ENCODE peak calls at places on chromosomes 2 and 18, in four cellular contexts. One of them, this sample, is unnamed.

GRCh38 chr18:54163458-54163857 is 61.0 kb downstream of the MBD2 start:
- DNase-seq in K562: no peak
- DNase-seq in A549: no peak
- DNase-seq in H1: no peak
- DNase-seq in this sample: no peak

GRCh38 chr18:63869851-63870250 is 17.7 kb upstream of the SERPINB2 start:
- DNase-seq in A549: no peak
- DNase-seq in H1: no peak
- DNase-seq in K562: no peak
- DNase-seq in this sample: no peak

GRCh38 chr2:136214284-136214683 is 96.3 kb upstream of the CXCR4 start:
- DNase-seq in A549: no peak
- DNase-seq in H1: no peak
- DNase-seq in K562: no peak
- DNase-seq in this sample: peak

GRCh38 chr2:56522605-56523089 is 338.9 kb downstream of the CCDC85A start:
- DNase-seq in H1: no peak
- DNase-seq in K562: no peak
- DNase-seq in A549: peak
- DNase-seq in this sample: no peak

GRCh38 chr18:56532176-56532840 is 106.1 kb downstream of the TXNL1 start:
- DNase-seq in H1: no peak
- DNase-seq in K562: no peak
- DNase-seq in A549: no peak
- DNase-seq in this sample: no peak

GRCh38 chr2:213722564-213722963 is 438.3 kb downstream of the SPAG16 start:
- DNase-seq in A549: no peak
- DNase-seq in K562: no peak
- DNase-seq in H1: no peak
- DNase-seq in this sample: no peak

GRCh38 chr2:163369111-163369510 is 366.7 kb downstream of the FIGN start:
- DNase-seq in H1: no peak
- DNase-seq in A549: no peak
- DNase-seq in K562: no peak
- DNase-seq in this sample: no peak

GRCh38 chr2:2121887-2122286 is 209.2 kb downstream of the MYT1L start:
- DNase-seq in H1: no peak
- DNase-seq in A549: no peak
- DNase-seq in K562: no peak
- DNase-seq in this sample: no peak

GRCh38 chr2:206776432-206776831 is 11.0 kb downstream of the FASTKD2 start:
- DNase-seq in K562: no peak
- DNase-seq in H1: no peak
- DNase-seq in A549: no peak
- DNase-seq in this sample: no peak

GRCh38 chr2:105804266-105804665 is 59.6 kb downstream of the NCK2 start:
- DNase-seq in K562: no peak
- DNase-seq in A549: no peak
- DNase-seq in H1: no peak
- DNase-seq in this sample: no peak

GRCh38 chr2:25041307-25041927 is 459 bp upstream of the EFR3B start:
- DNase-seq in A549: peak
- DNase-seq in K562: peak
- DNase-seq in H1: peak
- DNase-seq in this sample: peak

GRCh38 chr2:239715202-239715601 is 309.9 kb downstream of the NDUFA10 start:
- DNase-seq in H1: no peak
- DNase-seq in K562: no peak
- DNase-seq in A549: no peak
- DNase-seq in this sample: no peak

GRCh38 chr2:57373530-57373929 is 673.1 kb upstream of the VRK2 start:
- DNase-seq in A549: peak
- DNase-seq in K562: no peak
- DNase-seq in H1: no peak
- DNase-seq in this sample: no peak

GRCh38 chr2:99067871-99068270 is 73.6 kb upstream of the C2orf15 start:
- DNase-seq in H1: no peak
- DNase-seq in A549: no peak
- DNase-seq in K562: no peak
- DNase-seq in this sample: no peak

GRCh38 chr2:46435796-46436360 is 43.5 kb upstream of the TMEM247 start:
- DNase-seq in H1: no peak
- DNase-seq in K562: peak
- DNase-seq in A549: no peak
- DNase-seq in this sample: no peak

DNA sequence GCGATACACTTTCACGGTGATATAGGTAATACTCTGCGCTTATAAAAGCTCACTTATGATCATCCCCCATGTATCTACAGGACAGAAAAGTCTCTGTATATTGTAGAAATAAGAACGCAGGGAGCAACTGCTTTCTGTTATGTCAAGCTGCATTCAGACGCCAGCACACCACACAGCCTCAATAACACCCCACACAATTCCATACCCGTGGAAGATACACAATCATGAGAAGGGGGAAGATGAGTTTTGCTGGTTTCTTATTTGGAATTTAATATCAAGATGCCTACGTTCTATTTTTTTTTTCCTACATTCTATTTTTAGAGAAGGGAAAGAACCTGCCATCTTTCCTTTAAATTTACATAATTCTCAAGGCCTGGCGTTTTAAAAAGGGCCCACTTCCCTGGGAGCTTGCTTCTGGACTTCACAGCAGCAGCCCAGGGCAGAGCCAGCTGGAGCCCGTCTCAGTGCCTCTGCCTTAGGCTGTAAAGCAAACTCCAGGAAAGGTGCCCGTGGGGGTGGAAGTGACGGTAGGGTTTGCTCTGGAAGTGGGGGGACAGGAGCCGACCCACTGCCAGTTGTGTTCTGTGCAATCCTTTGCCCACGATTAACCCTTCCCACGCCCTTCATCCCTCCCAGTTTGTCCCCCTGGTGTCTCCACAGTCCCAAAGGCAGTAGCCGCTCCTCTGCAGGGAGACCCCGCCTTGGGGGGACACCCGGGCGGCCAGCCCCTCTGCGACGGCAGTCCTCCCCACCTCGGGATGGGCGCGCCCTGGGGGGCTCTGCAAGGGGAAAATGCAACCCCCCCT is 5.3 kb downstream of the PTGR3 start:
- DNase-seq in H1: no peak
- DNase-seq in A549: no peak
- DNase-seq in K562: no peak
- DNase-seq in this sample: no peak
- TF ChIP-seq RNF2 in H1: no peak
- TF ChIP-seq RNF2 in A549: no peak
- TF ChIP-seq RNF2 in K562: no peak
- TF ChIP-seq RNF2 in this sample: no peak

GRCh38 chr18:1104265-1104792 is 199.7 kb downstream of the ADCYAP1 start:
- DNase-seq in H1: no peak
- DNase-seq in K562: no peak
- DNase-seq in A549: no peak
- DNase-seq in this sample: no peak

GRCh38 chr18:1102848-1103247 is 198.2 kb downstream of the ADCYAP1 start:
- DNase-seq in H1: no peak
- DNase-seq in A549: no peak
- DNase-seq in K562: no peak
- DNase-seq in this sample: no peak

DNA sequence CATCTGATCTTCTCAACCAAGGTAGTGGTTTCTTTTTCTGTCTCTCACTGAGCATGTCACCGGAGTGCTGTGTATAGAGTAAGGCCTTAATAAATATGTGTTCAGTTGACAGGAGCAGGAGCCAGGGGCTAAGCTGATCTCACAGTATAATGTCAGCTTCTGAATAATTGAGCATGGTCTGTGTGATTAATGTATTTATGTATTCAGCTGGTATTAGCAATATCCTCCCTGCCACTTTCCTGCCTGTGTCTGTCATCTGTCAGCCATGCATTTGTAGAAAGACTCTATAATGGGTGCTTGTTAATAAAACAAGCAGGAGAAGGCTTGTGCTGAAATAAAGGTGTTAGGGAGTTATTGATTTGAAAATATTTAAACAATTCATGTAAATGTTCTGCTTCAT is 198.9 kb downstream of the ADCYAP1 start:
- DNase-seq in K562: no peak
- DNase-seq in A549: no peak
- DNase-seq in H1: no peak
- DNase-seq in this sample: no peak
- TF ChIP-seq RNF2 in K562: no peak
- TF ChIP-seq RNF2 in A549: no peak
- TF ChIP-seq RNF2 in H1: no peak
- TF ChIP-seq RNF2 in this sample: no peak

GRCh38 chr2:143428700-143429099 is 299.5 kb downstream of the ARHGAP15 start:
- DNase-seq in H1: no peak
- DNase-seq in K562: no peak
- DNase-seq in A549: no peak
- DNase-seq in this sample: no peak

GRCh38 chr2:143433840-143434239 is 304.6 kb downstream of the ARHGAP15 start:
- DNase-seq in K562: no peak
- DNase-seq in A549: no peak
- DNase-seq in H1: no peak
- DNase-seq in this sample: no peak

GRCh38 chr2:143433158-143433557 is 303.9 kb downstream of the ARHGAP15 start:
- DNase-seq in K562: no peak
- DNase-seq in H1: no peak
- DNase-seq in A549: no peak
- DNase-seq in this sample: no peak

GRCh38 chr2:143429932-143430331 is 300.7 kb downstream of the ARHGAP15 start:
- DNase-seq in A549: no peak
- DNase-seq in K562: no peak
- DNase-seq in H1: no peak
- DNase-seq in this sample: no peak

GRCh38 chr2:143431316-143431715 is 302.1 kb downstream of the ARHGAP15 start:
- DNase-seq in A549: no peak
- DNase-seq in H1: no peak
- DNase-seq in K562: no peak
- DNase-seq in this sample: no peak
- TF ChIP-seq RNF2 in A549: no peak
- TF ChIP-seq RNF2 in H1: no peak
- TF ChIP-seq RNF2 in K562: no peak
- TF ChIP-seq RNF2 in this sample: no peak

GRCh38 chr2:8487461-8487932 is 194.4 kb upstream of the ID2 start:
- DNase-seq in H1: peak
- DNase-seq in K562: no peak
- DNase-seq in A549: no peak
- DNase-seq in this sample: no peak
- TF ChIP-seq RNF2 in H1: no peak
- TF ChIP-seq RNF2 in K562: no peak
- TF ChIP-seq RNF2 in A549: no peak
- TF ChIP-seq RNF2 in this sample: no peak

DNA sequence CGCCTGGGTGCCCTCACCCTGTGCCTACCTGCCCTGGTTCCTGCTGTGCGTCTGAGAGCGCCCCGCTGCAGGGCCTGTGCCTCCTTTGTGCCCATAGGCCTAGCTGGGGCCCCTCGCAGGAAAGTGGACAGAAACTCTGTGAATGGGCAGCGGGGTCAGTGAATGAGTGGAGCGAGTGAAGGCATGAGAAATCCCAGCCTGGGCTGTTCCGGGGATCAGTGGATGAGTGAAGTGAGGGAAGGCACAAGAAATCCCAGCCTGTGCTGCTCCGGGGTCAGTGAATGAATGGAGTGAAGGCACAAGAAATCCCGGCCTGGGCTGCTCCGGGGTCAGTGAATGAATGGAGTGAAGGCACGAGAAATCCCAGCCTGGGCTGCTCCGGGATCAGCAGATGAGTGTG is 2.0 kb downstream of the COLEC11 start:
- DNase-seq in H1: no peak
- DNase-seq in A549: no peak
- DNase-seq in K562: no peak
- DNase-seq in this sample: no peak
- TF ChIP-seq RNF2 in H1: no peak
- TF ChIP-seq RNF2 in A549: no peak
- TF ChIP-seq RNF2 in K562: no peak
- TF ChIP-seq RNF2 in this sample: no peak

DNA sequence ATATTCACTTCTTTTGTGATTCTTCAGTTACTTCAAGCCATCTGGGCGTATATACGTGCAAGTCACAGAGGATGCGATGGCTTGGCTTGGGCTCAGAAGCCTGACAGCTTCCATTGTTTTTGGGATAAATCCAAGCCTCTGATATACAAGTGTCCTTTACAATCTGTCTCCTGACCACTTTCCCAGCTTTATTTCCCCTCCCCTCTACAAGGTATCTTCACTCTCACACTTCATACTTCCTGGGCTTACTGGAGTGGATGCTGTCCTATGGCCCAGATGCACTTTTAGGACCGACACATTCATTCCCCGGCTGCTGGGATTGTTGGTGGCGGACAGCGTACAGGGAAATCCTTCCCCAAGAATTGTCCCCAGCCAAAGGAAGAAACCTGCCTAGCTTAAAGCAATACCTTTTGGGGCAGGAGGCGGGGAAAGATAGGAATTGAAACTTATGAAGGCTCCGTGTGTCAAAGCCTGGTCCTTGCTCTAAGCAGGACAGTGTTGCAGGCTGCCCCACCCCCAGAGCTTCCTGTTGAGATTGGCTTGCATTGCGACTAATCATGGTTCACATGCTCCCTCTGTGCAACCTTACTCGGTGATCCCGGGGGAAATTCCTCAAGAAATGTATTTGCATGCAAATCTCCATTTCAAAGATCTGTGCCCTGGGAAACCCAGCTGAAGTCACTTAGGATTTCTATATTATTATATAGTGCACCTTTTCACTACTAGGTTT is 802.9 kb upstream of the ID2 start:
- DNase-seq in H1: peak
- DNase-seq in A549: no peak
- DNase-seq in K562: no peak
- DNase-seq in this sample: no peak
- TF ChIP-seq RNF2 in H1: no peak
- TF ChIP-seq RNF2 in A549: no peak
- TF ChIP-seq RNF2 in K562: no peak
- TF ChIP-seq RNF2 in this sample: no peak

DNA sequence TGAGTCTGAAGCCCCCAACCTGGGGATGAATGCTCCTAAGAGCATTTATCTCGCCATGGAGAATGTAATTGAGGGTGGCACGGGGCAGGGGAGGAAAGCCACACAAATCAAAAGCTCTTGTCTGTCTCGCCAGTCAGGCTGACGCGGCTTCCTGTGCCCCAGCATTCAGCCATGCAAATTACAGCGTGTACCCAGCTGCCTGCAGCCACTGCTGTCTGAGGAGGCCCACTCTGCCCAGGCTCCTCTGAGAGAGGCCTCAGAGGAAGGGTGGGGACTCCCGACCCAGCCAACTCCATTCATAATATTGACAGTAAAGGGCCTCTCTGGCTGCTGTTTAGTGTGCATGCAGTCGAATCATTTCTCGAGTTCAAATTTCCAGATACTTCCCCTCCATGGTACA is 22.0 kb downstream of the SMAD7 start:
- DNase-seq in H1: no peak
- DNase-seq in K562: no peak
- DNase-seq in A549: no peak
- DNase-seq in this sample: peak
- TF ChIP-seq RNF2 in H1: no peak
- TF ChIP-seq RNF2 in K562: no peak
- TF ChIP-seq RNF2 in A549: no peak
- TF ChIP-seq RNF2 in this sample: no peak